ENCODE peak calls at places on chromosomes 5 and 9, in eight cellular contexts. Q is Caki2; S is epithelial cell of esophagus; D is effector memory CD8-positive, alpha-beta T cell; F is GM18507; C is tibial artery; Y is ureter; W is amniotic stem cell. T is an unnamed sample.
A peak's percentile ranks its signal among the peaks of the same experiment; 100 is the strongest.

GRCh38 chr5:103646698-103647614 is 84.4 kb upstream of the NUDT12 start:
- DNase-seq in Q (no peak), S (no peak), D (no peak), F (no peak), C (no peak), Y (no peak), W (no peak), T (no peak)

GRCh38 chr5:73446631-73447233 is 1.8 kb downstream of the FOXD1 start:
- DNase-seq in Q (peak; percentile 44), S (no peak), D (no peak), F (no peak), C (no peak), Y (no peak), W (no peak), T (no peak)

GRCh38 chr9:126383395-126384104 is 56.9 kb downstream of the MVB12B start:
- DNase-seq in Q (no peak), S (no peak), D (no peak), F (no peak), C (no peak), Y (no peak), W (no peak), T (no peak)

GRCh38 chr5:107615173-107615856 is 55.4 kb downstream of the EFNA5 start:
- DNase-seq in Q (peak; percentile 66), S (no peak), D (no peak), F (no peak), C (no peak), Y (no peak), W (no peak), T (no peak)

GRCh38 chr5:67465556-67466206 is 269.1 kb upstream of the CD180 start:
- DNase-seq in Q (no peak), S (no peak), D (no peak), F (no peak), C (no peak), Y (no peak), W (no peak), T (no peak)

GRCh38 chr5:82183828-82184227 is 94.3 kb downstream of the RPS23 start:
- DNase-seq in Q (peak; percentile 10), S (peak; percentile 99), D (no peak), F (no peak), C (no peak), Y (no peak), W (no peak), T (no peak)

GRCh38 chr5:142324377-142324870 is 397 bp downstream of the SPRY4 start:
- DNase-seq in Q (no peak), S (no peak), D (no peak), F (no peak), C (peak; percentile 79), Y (no peak), W (no peak), T (peak; percentile 22)

GRCh38 chr5:97838214-97838613 is 655.2 kb upstream of the RIOK2 start:
- DNase-seq in Q (peak; percentile 19), S (peak; percentile 89), D (no peak), F (no peak), C (no peak), Y (no peak), W (peak; percentile 57), T (no peak)

GRCh38 chr5:132258102-132259060 is 885 bp downstream of the PDLIM4 start:
- DNase-seq in Q (no peak), S (peak; percentile 53), D (no peak), F (no peak), C (peak; percentile 80), Y (peak; percentile 60), W (no peak), T (no peak)

GRCh38 chr9:72871685-72872084 is 81.2 kb downstream of the ALDH1A1 start:
- DNase-seq in Q (no peak), S (peak; percentile 30), D (no peak), F (no peak), C (no peak), Y (no peak), W (no peak), T (no peak)

GRCh38 chr9:89993678-89994630 is 389.1 kb downstream of the GADD45G start:
- DNase-seq in Q (peak; percentile 10), S (no peak), D (no peak), F (no peak), C (no peak), Y (no peak), W (no peak), T (peak; percentile 63)

GRCh38 chr9:19371942-19372341 is 8.1 kb downstream of the RPS6 start:
- DNase-seq in Q (no peak), S (peak; percentile 21), D (no peak), F (no peak), C (no peak), Y (no peak), W (no peak), T (no peak)

GRCh38 chr5:30401479-30402058 is 791.9 kb upstream of the CDH6 start:
- DNase-seq in Q (peak; percentile 35), S (peak; percentile 60), D (no peak), F (no peak), C (no peak), Y (no peak), W (no peak), T (no peak)

GRCh38 chr9:114223564-114224246 is 68.4 kb downstream of the COL27A1 start:
- DNase-seq in Q (peak; percentile 32), S (peak; percentile 85), D (no peak), F (no peak), C (no peak), Y (no peak), W (no peak), T (no peak)

GRCh38 chr5:131418846-131419245 is 155.0 kb downstream of the CDC42SE2 start:
- DNase-seq in Q (no peak), S (no peak), D (no peak), F (no peak), C (no peak), Y (no peak), W (no peak), T (no peak)

GRCh38 chr9:136093331-136093986 is 1.6 kb downstream of the NACC2 start:
- DNase-seq in Q (peak; percentile 37), S (no peak), D (no peak), F (no peak), C (peak; percentile 85), Y (no peak), W (no peak), T (no peak)

GRCh38 chr5:54088081-54088480 is 222.3 kb downstream of the ARL15 start:
- DNase-seq in Q (peak; percentile 35), S (no peak), D (no peak), F (no peak), C (no peak), Y (no peak), W (no peak), T (no peak)

GRCh38 chr5:138580777-138581176 is 5.6 kb upstream of the HSPA9 start:
- DNase-seq in Q (no peak), S (no peak), D (no peak), F (no peak), C (no peak), Y (no peak), W (no peak), T (no peak)

GRCh38 chr5:5270958-5271605 is 131.0 kb downstream of the ADAMTS16 start:
- DNase-seq in Q (peak; percentile 95), S (peak; percentile 95), D (no peak), F (no peak), C (peak; percentile 82), Y (peak; percentile 86), W (no peak), T (peak; percentile 56)

GRCh38 chr9:87359264-87359663 is 138.4 kb upstream of the DAPK1 start:
- DNase-seq in Q (no peak), S (no peak), D (no peak), F (no peak), C (no peak), Y (no peak), W (no peak), T (no peak)

GRCh38 chr5:73591698-73592501 is 26.4 kb downstream of the UTP15 start:
- DNase-seq in Q (peak; percentile 9), S (peak; percentile 59), D (no peak), F (no peak), C (no peak), Y (no peak), W (no peak), T (no peak)

GRCh38 chr9:136665704-136666363 is 3.1 kb downstream of the EGFL7 start:
- DNase-seq in Q (no peak), S (no peak), D (no peak), F (no peak), C (no peak), Y (no peak), W (no peak), T (no peak)

GRCh38 chr5:42825422-42826148 is 13.9 kb upstream of the SELENOP start:
- DNase-seq in Q (no peak), S (no peak), D (no peak), F (no peak), C (no peak), Y (no peak), W (no peak), T (no peak)

GRCh38 chr9:71819115-71819739 is 50.9 kb upstream of the CEMIP2 start:
- DNase-seq in Q (no peak), S (peak; percentile 48), D (peak; percentile 43), F (no peak), C (no peak), Y (peak; percentile 52), W (peak; percentile 18), T (no peak)

GRCh38 chr5:34898258-34898895 is 16.9 kb downstream of the RAD1 start:
- DNase-seq in Q (peak; percentile 54), S (peak; percentile 78), D (peak; percentile 39), F (peak; percentile 15), C (peak; percentile 73), Y (peak; percentile 63), W (peak; percentile 73), T (peak; percentile 36)

GRCh38 chr9:115730396-115730795 is 423.2 kb upstream of the PAPPA start:
- DNase-seq in Q (no peak), S (no peak), D (no peak), F (no peak), C (no peak), Y (no peak), W (no peak), T (no peak)

GRCh38 chr9:77161191-77161590 is 16.1 kb upstream of the VPS13A start:
- DNase-seq in Q (no peak), S (no peak), D (no peak), F (no peak), C (no peak), Y (no peak), W (no peak), T (no peak)